ENCODE peak calls at places on chromosome 16, in six cellular contexts. One of them, this sample, is unnamed.

GRCh38 chr16:66885491-66885890 is 5.2 kb downstream of the PDP2 start:
- DNase-seq in EH: no peak
- DNase-seq in T-helper 9 cell: no peak
- DNase-seq in GM12878: no peak
- DNase-seq in stimulated activated CD4-positive, alpha-beta T cell treated with anti-CD3 and anti-CD28 coated beads, Interleukin-1b, Interleukin-23, amount 100 ng/mL, for 24 hours: no peak
- DNase-seq in foreskin fibroblast: no peak
- DNase-seq in this sample: no peak

GRCh38 chr16:65769055-65769465 is 597.4 kb upstream of the CDH5 start:
- DNase-seq in EH: peak
- DNase-seq in T-helper 9 cell: no peak
- DNase-seq in GM12878: no peak
- DNase-seq in stimulated activated CD4-positive, alpha-beta T cell treated with anti-CD3 and anti-CD28 coated beads, Interleukin-1b, Interleukin-23, amount 100 ng/mL, for 24 hours: no peak
- DNase-seq in foreskin fibroblast: peak
- DNase-seq in this sample: peak

GRCh38 chr16:48365601-48366164 is 19.5 kb downstream of the SIAH1 start:
- DNase-seq in EH: peak
- DNase-seq in T-helper 9 cell: peak
- DNase-seq in GM12878: no peak
- DNase-seq in stimulated activated CD4-positive, alpha-beta T cell treated with anti-CD3 and anti-CD28 coated beads, Interleukin-1b, Interleukin-23, amount 100 ng/mL, for 24 hours: peak
- DNase-seq in foreskin fibroblast: peak
- DNase-seq in this sample: peak

GRCh38 chr16:27640277-27640600 is 90.3 kb downstream of the KATNIP start:
- DNase-seq in EH: no peak
- DNase-seq in T-helper 9 cell: no peak
- DNase-seq in GM12878: no peak
- DNase-seq in stimulated activated CD4-positive, alpha-beta T cell treated with anti-CD3 and anti-CD28 coated beads, Interleukin-1b, Interleukin-23, amount 100 ng/mL, for 24 hours: no peak
- DNase-seq in foreskin fibroblast: no peak
- DNase-seq in this sample: no peak

GRCh38 chr16:25006504-25007055 is 8.6 kb downstream of the ARHGAP17 start:
- DNase-seq in EH: peak
- DNase-seq in T-helper 9 cell: no peak
- DNase-seq in GM12878: no peak
- DNase-seq in stimulated activated CD4-positive, alpha-beta T cell treated with anti-CD3 and anti-CD28 coated beads, Interleukin-1b, Interleukin-23, amount 100 ng/mL, for 24 hours: no peak
- DNase-seq in foreskin fibroblast: peak
- DNase-seq in this sample: no peak

GRCh38 chr16:21301895-21302291 is 23.8 kb upstream of the CRYM start:
- DNase-seq in EH: no peak
- DNase-seq in T-helper 9 cell: no peak
- DNase-seq in GM12878: no peak
- DNase-seq in stimulated activated CD4-positive, alpha-beta T cell treated with anti-CD3 and anti-CD28 coated beads, Interleukin-1b, Interleukin-23, amount 100 ng/mL, for 24 hours: no peak
- DNase-seq in foreskin fibroblast: no peak
- DNase-seq in this sample: no peak

GRCh38 chr16:85401917-85402766 is 211.0 kb upstream of the GSE1 start:
- DNase-seq in EH: no peak
- DNase-seq in T-helper 9 cell: no peak
- DNase-seq in GM12878: no peak
- DNase-seq in stimulated activated CD4-positive, alpha-beta T cell treated with anti-CD3 and anti-CD28 coated beads, Interleukin-1b, Interleukin-23, amount 100 ng/mL, for 24 hours: no peak
- DNase-seq in foreskin fibroblast: no peak
- DNase-seq in this sample: no peak

GRCh38 chr16:50372611-50373344 is 4.0 kb upstream of the BRD7 start:
- DNase-seq in EH: peak
- DNase-seq in T-helper 9 cell: no peak
- DNase-seq in GM12878: no peak
- DNase-seq in stimulated activated CD4-positive, alpha-beta T cell treated with anti-CD3 and anti-CD28 coated beads, Interleukin-1b, Interleukin-23, amount 100 ng/mL, for 24 hours: no peak
- DNase-seq in foreskin fibroblast: peak
- DNase-seq in this sample: peak

GRCh38 chr16:10191096-10191495 is 8.9 kb upstream of the GRIN2A start:
- DNase-seq in EH: no peak
- DNase-seq in T-helper 9 cell: no peak
- DNase-seq in GM12878: no peak
- DNase-seq in stimulated activated CD4-positive, alpha-beta T cell treated with anti-CD3 and anti-CD28 coated beads, Interleukin-1b, Interleukin-23, amount 100 ng/mL, for 24 hours: no peak
- DNase-seq in foreskin fibroblast: no peak
- DNase-seq in this sample: no peak

This sample was measured in DMS153.